ENCODE peak calls at places on chromosomes 3 and 15, in five cellular contexts. C is lower lobe of right lung, G is nephron progenitor cell, P is T-helper 1 cell, A is H54. B is an unnamed sample.

GRCh38 chr3:43194490-43195115 is 88.7 kb upstream of the POMGNT2 start:
- DNase-seq in A (no peak), G (no peak), P (peak), C (no peak), B (no peak)

GRCh38 chr3:126522363-126522788 is 1.6 kb upstream of the CHST13 start:
- DNase-seq in G (peak), A (peak), C (peak), P (no peak), B (peak)

GRCh38 chr3:145857956-145858355 is 303.0 kb downstream of the PLOD2 start:
- DNase-seq in P (no peak), G (no peak), C (no peak), A (no peak), B (no peak)

GRCh38 chr3:34212671-34213070 is 414.2 kb downstream of the PDCD6IP start:
- DNase-seq in C (no peak), P (no peak), A (no peak), G (no peak), B (no peak)

GRCh38 chr15:101126618-101127502 is 125.0 kb downstream of the CHSY1 start:
- DNase-seq in C (no peak), P (no peak), A (no peak), G (no peak), B (no peak)

GRCh38 chr3:152968388-152969024 is 133.6 kb downstream of the P2RY1 start:
- DNase-seq in A (no peak), P (no peak), C (no peak), G (no peak), B (no peak)

GRCh38 chr3:152650177-152650576 is 184.8 kb upstream of the P2RY1 start:
- DNase-seq in C (no peak), A (no peak), P (no peak), G (no peak), B (no peak)

GRCh38 chr15:67809866-67810265 is 15.4 kb upstream of the SKOR1 start:
- DNase-seq in A (no peak), P (no peak), C (no peak), G (peak), B (no peak)

GRCh38 chr15:78177447-78177873 is 28.3 kb downstream of the IDH3A start:
- DNase-seq in P (no peak), G (peak), C (no peak), A (peak), B (no peak)

GRCh38 chr3:78887608-78888011 is 880.2 kb downstream of the ROBO1 start:
- DNase-seq in G (no peak), A (no peak), C (no peak), P (no peak), B (no peak)

B was measured in natural killer cell.